ENCODE peak calls at places on chromosomes 11 and 22, in nine cellular contexts. M, I, H, K, C, R, P, Y and S are unnamed samples.
A peak's percentile ranks its signal among the peaks of the same experiment; 100 is the strongest.

GRCh38 chr11:38297670-38298069 is 1699.6 kb upstream of the RAG2 start:
- DNase-seq in M (no peak), I (no peak), H (no peak), K (no peak), C (no peak), R (no peak), P (no peak), Y (no peak), S (no peak)

GRCh38 chr11:35619754-35620640 is 1.7 kb downstream of the FJX1 start:
- DNase-seq in M (no peak), I (no peak), H (no peak), K (peak; percentile 4), C (no peak), R (no peak), P (no peak), Y (no peak), S (no peak)

GRCh38 chr22:29270475-29271271 is 2.6 kb downstream of the EWSR1 start:
- DNase-seq in M (no peak), I (no peak), H (no peak), K (no peak), C (no peak), R (no peak), P (no peak), Y (peak; percentile 52), S (no peak)

GRCh38 chr22:27726726-27727449 is 74.7 kb downstream of the MN1 start:
- DNase-seq in M (no peak), I (no peak), H (no peak), K (no peak), C (no peak), R (peak; percentile 94), P (peak; percentile 13), Y (peak; percentile 24), S (no peak)

GRCh38 chr11:109960831-109961230 is 132.4 kb upstream of the ZC3H12C start:
- DNase-seq in M (no peak), I (no peak), H (no peak), K (no peak), C (no peak), R (no peak), P (peak; percentile 27), Y (no peak), S (no peak)

GRCh38 chr22:27799334-27800249 is 2.0 kb downstream of the MN1 start:
- DNase-seq in M (no peak), I (no peak), H (no peak), K (no peak), C (no peak), R (no peak), P (no peak), Y (no peak), S (no peak)

GRCh38 chr22:44128961-44129613 is 51.6 kb upstream of the PARVG start:
- DNase-seq in M (no peak), I (no peak), H (no peak), K (no peak), C (no peak), R (no peak), P (no peak), Y (no peak), S (peak; percentile 27)

GRCh38 chr11:78465169-78465942 is 47.7 kb upstream of the GAB2 start:
- DNase-seq in M (peak; percentile 33), I (no peak), H (peak; percentile 1), K (peak; percentile 65), C (no peak), R (no peak), P (no peak), Y (peak; percentile 69), S (peak; percentile 86)

GRCh38 chr11:65505434-65506315 is 6.8 kb downstream of the MALAT1 start:
- DNase-seq in M (no peak), I (no peak), H (no peak), K (no peak), C (no peak), R (no peak), P (no peak), Y (peak; percentile 72), S (no peak)

GRCh38 chr11:23956586-23956985 is 540.3 kb upstream of the LUZP2 start:
- DNase-seq in M (no peak), I (no peak), H (no peak), K (no peak), C (no peak), R (no peak), P (no peak), Y (no peak), S (no peak)

GRCh38 chr11:85685820-85686459 is at the start of gene CCDC89:
- DNase-seq in M (no peak), I (no peak), H (no peak), K (no peak), C (peak; percentile 75), R (no peak), P (peak; percentile 83), Y (no peak), S (peak; percentile 64)

GRCh38 chr22:40123387-40123786 is 54.3 kb upstream of the TNRC6B start:
- DNase-seq in M (no peak), I (no peak), H (no peak), K (no peak), C (no peak), R (no peak), P (no peak), Y (no peak), S (no peak)

GRCh38 chr22:44665115-44665514 is 36.9 kb upstream of the PRR5 start:
- DNase-seq in M (no peak), I (no peak), H (no peak), K (no peak), C (no peak), R (no peak), P (no peak), Y (no peak), S (no peak)

GRCh38 chr11:20068691-20069090 is 91.6 kb downstream of the DBX1 start:
- DNase-seq in M (no peak), I (no peak), H (no peak), K (no peak), C (no peak), R (no peak), P (no peak), Y (no peak), S (no peak)

GRCh38 chr11:21933095-21933494 is 259.8 kb upstream of the ANO5 start:
- DNase-seq in M (no peak), I (no peak), H (no peak), K (no peak), C (no peak), R (no peak), P (no peak), Y (no peak), S (no peak)

GRCh38 chr11:76512851-76513653 is 68.2 kb downstream of the EMSY start:
- DNase-seq in M (no peak), I (no peak), H (no peak), K (no peak), C (no peak), R (no peak), P (no peak), Y (no peak), S (no peak)

GRCh38 chr22:28813772-28814518 is 13.6 kb upstream of the XBP1 start:
- DNase-seq in M (no peak), I (no peak), H (no peak), K (no peak), C (no peak), R (no peak), P (no peak), Y (peak; percentile 39), S (peak; percentile 38)

GRCh38 chr11:122170815-122171475 is 54.9 kb upstream of the BLID start:
- DNase-seq in M (no peak), I (no peak), H (no peak), K (no peak), C (no peak), R (no peak), P (peak; percentile 71), Y (no peak), S (no peak)

GRCh38 chr11:47394322-47395224 is 13.8 kb upstream of the SLC39A13 start:
- DNase-seq in M (peak; percentile 65), I (no peak), H (peak; percentile 29), K (peak; percentile 75), C (no peak), R (no peak), P (no peak), Y (peak; percentile 85), S (peak; percentile 96)

GRCh38 chr11:43784301-43784700 is 96.3 kb upstream of the ALKBH3 start:
- DNase-seq in M (no peak), I (no peak), H (no peak), K (no peak), C (no peak), R (no peak), P (no peak), Y (no peak), S (no peak)

GRCh38 chr11:76287227-76287626 is 80.9 kb upstream of the WNT11 start:
- DNase-seq in M (no peak), I (no peak), H (no peak), K (no peak), C (no peak), R (no peak), P (no peak), Y (no peak), S (no peak)

GRCh38 chr11:45834298-45834756 is 12.9 kb upstream of the CRY2 start:
- DNase-seq in M (no peak), I (no peak), H (no peak), K (no peak), C (no peak), R (no peak), P (no peak), Y (no peak), S (no peak)